ENCODE peak calls at places on chromosomes 1 and 21, in five cellular contexts. A is H9, S is H1, X is mesenchymal stem cell, H is trophoblast cell. J is an unnamed sample. For H3K4me1, the result is how much of the 10 kb centered on the place peaks cover.

GRCh38 chr1:76640092-76640491 is 227.2 kb upstream of the ST6GALNAC5 start:
- DNase-seq in A (no peak), S (no peak), X (peak), H (peak), J (no peak)

GRCh38 chr21:36948686-36949085 is 17.8 kb downstream of the HLCS start:
- DNase-seq in A (no peak), S (no peak), X (no peak), H (no peak), J (no peak)

GRCh38 chr21:45992311-45993209 is 11.0 kb downstream of the COL6A1 start:
- DNase-seq in A (no peak), S (no peak), X (no peak), H (no peak), J (no peak)

GRCh38 chr1:91940496-91940895 is 8.7 kb upstream of the BRDT start:
- DNase-seq in A (peak), S (no peak), X (no peak), H (no peak), J (no peak)

GRCh38 chr1:155329980-155330598 is 9.4 kb downstream of the RUSC1 start:
- DNase-seq in A (no peak), S (no peak), X (no peak), H (peak), J (no peak)

GRCh38 chr1:240559781-240560180 is 52.2 kb downstream of the GREM2 start:
- DNase-seq in A (no peak), S (no peak), X (no peak), H (no peak), J (no peak)

GRCh38 chr21:46052703-46053651 is 44.9 kb upstream of the COL6A2 start:
- DNase-seq in A (peak), S (no peak), X (peak), H (peak), J (no peak)

GRCh38 chr1:51953079-51953478 is 37.4 kb downstream of the RAB3B start:
- DNase-seq in A (no peak), S (no peak), X (no peak), H (no peak), J (no peak)

GRCh38 chr1:38015978-38016640 is 3.6 kb downstream of the UTP11 start:
- DNase-seq in A (no peak), S (no peak), X (no peak), H (no peak), J (no peak)

GRCh38 chr21:32962286-32962685 is 63.4 kb upstream of the OLIG2 start:
- DNase-seq in A (peak), S (no peak), X (no peak), H (no peak), J (no peak)

GRCh38 chr1:109796484-109797305 is 33.0 kb upstream of the EPS8L3 start:
- DNase-seq in A (no peak), S (no peak), X (peak), H (no peak), J (no peak)

GRCh38 chr1:165235777-165236285 is 120.7 kb downstream of the LMX1A start:
- DNase-seq in A (peak), S (peak), X (no peak), H (no peak), J (peak)

GRCh38 chr21:35732788-35733187 is 327.5 kb downstream of the SETD4 start:
- DNase-seq in A (no peak), S (no peak), X (no peak), H (no peak), J (no peak)

GRCh38 chr1:212315907-212316306 is 30.7 kb downstream of the PPP2R5A start:
- DNase-seq in A (peak), S (no peak), X (peak), H (peak), J (peak)

GRCh38 chr1:36014722-36015220 is 69.1 kb upstream of the TEKT2 start:
- DNase-seq in A (no peak), S (no peak), X (no peak), H (no peak), J (no peak)

DNA sequence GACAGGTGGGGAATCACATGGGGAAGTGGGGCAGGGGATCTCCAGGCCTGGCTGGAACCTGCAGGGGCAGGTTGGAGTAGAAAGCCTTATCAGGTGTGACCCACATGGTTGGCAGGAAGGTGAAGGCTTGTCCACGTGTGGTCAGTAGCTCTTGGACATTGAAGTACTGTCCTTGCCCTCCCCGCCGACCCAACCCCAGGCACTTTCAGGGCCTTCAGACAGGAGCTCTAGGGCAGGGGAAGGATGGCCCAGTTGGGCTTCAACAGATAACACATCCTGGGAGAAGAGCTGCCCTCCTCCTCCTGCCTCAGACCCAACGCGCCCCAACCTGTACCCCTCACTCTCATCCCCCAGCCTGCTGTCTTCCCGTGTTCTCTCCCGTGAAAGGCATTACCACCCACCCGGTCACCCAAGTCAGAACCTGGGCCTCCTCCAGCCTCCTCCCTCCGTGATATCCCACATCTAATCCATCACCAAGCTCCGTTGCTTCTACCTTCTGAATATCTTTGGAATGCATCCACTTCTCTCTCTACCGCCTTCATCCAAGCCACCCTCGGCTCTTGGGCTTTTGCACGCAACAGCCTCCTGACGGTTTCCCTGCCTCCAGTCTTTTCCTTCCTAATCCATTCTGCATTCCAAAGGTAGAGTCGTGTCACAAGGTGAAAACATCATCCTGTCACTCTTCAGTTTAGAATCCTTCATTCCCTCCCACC is 15.9 kb downstream of the PTPRF start:
- DNase-seq in A (no peak), S (no peak), X (no peak), H (peak), J (no peak)
- H2BK12ac ChIP-seq in A (no peak), S (peak), X (peak), H (peak), J (peak)

GRCh38 chr1:33047290-33047689 is 10.6 kb upstream of the AK2 start:
- DNase-seq in A (no peak), S (no peak), X (no peak), H (no peak), J (no peak)
- H2BK120ac ChIP-seq in A (no peak), S (no peak), X (no peak), H (no peak), J (no peak)

DNA sequence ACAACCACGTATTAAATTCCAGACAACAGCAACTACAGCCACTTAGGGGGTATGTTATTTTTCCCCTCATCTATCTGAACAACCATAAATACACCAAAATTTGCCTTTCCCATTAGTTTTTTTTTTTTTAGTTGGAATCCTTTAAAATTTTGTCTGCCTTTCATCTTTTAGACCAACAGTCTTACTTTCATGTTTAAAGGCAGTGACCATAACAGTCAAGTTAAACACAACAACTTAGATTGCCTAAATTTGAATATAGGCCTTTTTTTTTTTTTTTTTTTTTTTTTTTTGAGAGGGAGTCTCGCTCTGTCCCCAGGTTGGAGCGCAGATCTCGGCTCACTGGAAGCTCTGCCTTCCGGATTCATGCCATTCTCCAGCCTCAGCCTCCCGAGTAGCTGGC is 3.4 kb downstream of the GPBP1L1 start:
- DNase-seq in A (no peak), S (no peak), X (no peak), H (no peak), J (no peak)
- H3K4me1 ChIP-seq in A (under half), S (under half), X (under half), H (under half), J (under half)

GRCh38 chr1:1832820-1833219 is 54.5 kb upstream of the NADK start:
- DNase-seq in A (no peak), S (no peak), X (no peak), H (no peak), J (no peak)

GRCh38 chr1:1833916-1834325 is 55.7 kb upstream of the NADK start:
- DNase-seq in A (no peak), S (no peak), X (peak), H (no peak), J (peak)

GRCh38 chr1:1833456-1833855 is 55.2 kb upstream of the NADK start:
- DNase-seq in A (no peak), S (no peak), X (no peak), H (no peak), J (no peak)

GRCh38 chr1:1835546-1835945 is 55.3 kb downstream of the GNB1 start:
- DNase-seq in A (no peak), S (no peak), X (no peak), H (peak), J (no peak)

DNA sequence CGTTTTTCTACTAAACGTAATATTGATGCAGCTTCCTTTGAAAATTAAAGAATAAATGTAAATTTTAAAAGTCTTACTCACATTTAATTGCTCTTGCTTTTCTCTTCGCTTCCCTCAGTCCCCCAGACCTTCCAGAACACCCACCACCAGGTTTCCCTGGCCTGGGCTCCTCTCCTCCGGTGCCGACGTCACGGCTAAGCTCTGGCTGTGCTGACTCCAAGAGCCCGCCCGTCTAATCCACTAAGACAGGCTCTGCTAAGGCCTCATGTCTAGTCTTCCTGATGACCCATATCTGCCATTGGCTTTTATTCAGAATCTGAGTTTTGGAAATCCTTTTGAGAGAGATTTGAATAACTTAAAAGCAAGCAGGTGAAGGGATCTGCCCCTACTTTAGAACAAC is 53.9 kb upstream of the NADK start:
- DNase-seq in A (no peak), S (no peak), X (no peak), H (no peak), J (no peak)
- H2BK12ac ChIP-seq in A (no peak), S (no peak), X (no peak), H (no peak), J (no peak)

GRCh38 chr1:230936475-230936874 is 42.2 kb downstream of the TTC13 start:
- DNase-seq in A (no peak), S (no peak), X (no peak), H (no peak), J (no peak)
- H2BK120ac ChIP-seq in A (no peak), S (no peak), X (no peak), H (no peak), J (no peak)

GRCh38 chr1:205496661-205497060 is 7.8 kb upstream of the CDK18 start:
- DNase-seq in A (no peak), S (no peak), X (no peak), H (no peak), J (no peak)
- H3K4me1 ChIP-seq in A (under half), S (under half), X (under half), H (under half), J (under half)

DNA sequence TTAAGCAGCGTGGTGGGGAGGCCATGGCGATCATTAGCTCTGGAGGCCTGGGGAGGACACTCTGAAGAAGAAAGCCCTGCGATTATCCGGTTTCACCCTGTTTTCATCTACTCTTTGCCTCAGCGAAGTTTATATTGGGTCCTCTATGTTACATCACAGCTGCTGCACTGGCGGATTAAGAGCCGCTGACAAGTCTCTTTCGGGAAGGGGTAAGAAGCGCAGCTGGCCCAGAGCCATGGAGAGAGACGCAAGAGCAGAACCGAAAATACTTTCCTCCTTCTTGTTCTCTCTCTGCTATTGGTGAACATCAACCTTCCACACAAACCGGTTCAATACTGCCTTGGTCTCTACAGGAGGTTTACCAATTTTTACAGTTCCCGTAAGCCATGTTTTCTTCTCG is 291.5 kb downstream of the FAM72C start:
- DNase-seq in A (no peak), S (no peak), X (no peak), H (no peak), J (no peak)
- H2BK12ac ChIP-seq in A (no peak), S (no peak), X (no peak), H (no peak), J (no peak)

GRCh38 chr21:29130234-29130993 is at the start of gene MAP3K7CL:
- DNase-seq in A (no peak), S (no peak), X (peak), H (peak), J (no peak)
- H2BK120ac ChIP-seq in A (no peak), S (no peak), X (no peak), H (no peak), J (no peak)

DNA sequence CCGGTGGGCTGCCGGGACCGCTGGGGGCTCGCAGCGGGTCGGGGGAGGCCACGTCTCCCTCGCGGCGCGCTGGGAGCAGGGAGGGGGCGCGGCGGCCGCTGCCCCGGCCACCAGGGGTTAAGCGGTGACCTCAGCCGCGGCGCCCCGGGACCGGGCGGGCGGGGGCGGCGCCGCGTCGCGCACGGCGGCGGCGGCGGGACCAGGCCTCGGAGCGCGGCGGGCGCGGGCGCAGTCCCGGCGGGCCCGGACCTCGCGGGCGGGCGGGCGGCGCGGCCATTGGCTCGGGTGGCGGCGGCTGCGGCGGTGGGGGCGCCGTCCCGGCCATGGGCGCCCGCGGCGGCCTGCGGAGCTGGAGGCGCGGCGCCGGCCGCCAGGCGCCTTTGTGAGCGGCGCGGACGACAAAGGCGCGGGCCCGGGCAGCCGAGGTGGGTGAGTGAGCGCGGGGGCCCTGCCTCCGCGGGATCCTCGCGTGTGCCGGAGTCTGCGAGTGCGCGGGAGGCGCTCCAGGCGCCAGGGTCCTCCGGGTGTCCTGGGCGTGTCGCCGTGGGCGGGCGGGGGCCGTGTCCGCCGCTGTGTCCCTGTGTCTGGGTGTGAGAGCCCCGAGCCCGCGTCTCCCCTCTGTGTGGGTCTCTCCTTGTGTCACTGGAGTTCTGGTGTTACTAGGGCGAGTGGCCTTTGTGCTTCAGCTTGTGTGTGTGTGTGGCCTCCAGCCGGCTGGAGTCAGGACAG is at the start of gene ARHGEF10L:
- DNase-seq in A (no peak), S (no peak), X (peak), H (peak), J (peak)
- H3K4me1 ChIP-seq in A (under half), S (under half), X (under half), H (under half), J (under half)